ENCODE peak calls at places on chromosomes 7 and 10, in nine cellular contexts. One of them, this sample, is unnamed.

GRCh38 chr10:38146579-38147333 is 52.6 kb downstream of the ZNF37A start:
- DNase-seq in naive thymus-derived CD8-positive, alpha-beta T cell: no peak
- DNase-seq in GM04503: no peak
- DNase-seq in neuronal stem cell: no peak
- DNase-seq in nucleus accumbens: no peak
- DNase-seq in Panc1: no peak
- DNase-seq in stimulated activated CD4-positive, alpha-beta T cell treated with anti-CD3 and anti-CD28 coated beads, Interleukin-2, amount 100 ng/mL, for 4 hours: no peak
- DNase-seq in iPS DF 6.9: no peak
- DNase-seq in activated T-cell treated with anti-CD3 and anti-CD28 coated beads, Interleukin-2, amount 50 U/mL, for 72 hours: no peak
- DNase-seq in this sample: no peak

GRCh38 chr10:18293536-18294510 is 153.6 kb downstream of the CACNB2 start:
- DNase-seq in neuronal stem cell: no peak
- DNase-seq in stimulated activated CD4-positive, alpha-beta T cell treated with anti-CD3 and anti-CD28 coated beads, Interleukin-2, amount 100 ng/mL, for 4 hours: no peak
- DNase-seq in nucleus accumbens: no peak
- DNase-seq in naive thymus-derived CD8-positive, alpha-beta T cell: no peak
- DNase-seq in iPS DF 6.9: no peak
- DNase-seq in activated T-cell treated with anti-CD3 and anti-CD28 coated beads, Interleukin-2, amount 50 U/mL, for 72 hours: no peak
- DNase-seq in Panc1: no peak
- DNase-seq in GM04503: no peak
- DNase-seq in this sample: no peak

GRCh38 chr10:102115775-102116174 is 4.4 kb downstream of the LDB1 start:
- DNase-seq in stimulated activated CD4-positive, alpha-beta T cell treated with anti-CD3 and anti-CD28 coated beads, Interleukin-2, amount 100 ng/mL, for 4 hours: no peak
- DNase-seq in iPS DF 6.9: no peak
- DNase-seq in naive thymus-derived CD8-positive, alpha-beta T cell: no peak
- DNase-seq in Panc1: no peak
- DNase-seq in activated T-cell treated with anti-CD3 and anti-CD28 coated beads, Interleukin-2, amount 50 U/mL, for 72 hours: no peak
- DNase-seq in GM04503: no peak
- DNase-seq in neuronal stem cell: no peak
- DNase-seq in nucleus accumbens: no peak
- DNase-seq in this sample: no peak

GRCh38 chr10:77501152-77501845 is 136.3 kb downstream of the KCNMA1 start:
- DNase-seq in Panc1: peak
- DNase-seq in iPS DF 6.9: no peak
- DNase-seq in neuronal stem cell: no peak
- DNase-seq in GM04503: peak
- DNase-seq in stimulated activated CD4-positive, alpha-beta T cell treated with anti-CD3 and anti-CD28 coated beads, Interleukin-2, amount 100 ng/mL, for 4 hours: no peak
- DNase-seq in nucleus accumbens: peak
- DNase-seq in naive thymus-derived CD8-positive, alpha-beta T cell: no peak
- DNase-seq in activated T-cell treated with anti-CD3 and anti-CD28 coated beads, Interleukin-2, amount 50 U/mL, for 72 hours: peak
- DNase-seq in this sample: no peak

GRCh38 chr10:70921285-70921684 is 32.9 kb upstream of the PCBD1 start:
- DNase-seq in iPS DF 6.9: no peak
- DNase-seq in GM04503: no peak
- DNase-seq in neuronal stem cell: no peak
- DNase-seq in activated T-cell treated with anti-CD3 and anti-CD28 coated beads, Interleukin-2, amount 50 U/mL, for 72 hours: no peak
- DNase-seq in stimulated activated CD4-positive, alpha-beta T cell treated with anti-CD3 and anti-CD28 coated beads, Interleukin-2, amount 100 ng/mL, for 4 hours: no peak
- DNase-seq in Panc1: no peak
- DNase-seq in nucleus accumbens: no peak
- DNase-seq in naive thymus-derived CD8-positive, alpha-beta T cell: no peak
- DNase-seq in this sample: no peak

GRCh38 chr10:48608279-48608681 is 3.4 kb upstream of the ARHGAP22 start:
- DNase-seq in nucleus accumbens: no peak
- DNase-seq in activated T-cell treated with anti-CD3 and anti-CD28 coated beads, Interleukin-2, amount 50 U/mL, for 72 hours: peak
- DNase-seq in iPS DF 6.9: peak
- DNase-seq in naive thymus-derived CD8-positive, alpha-beta T cell: peak
- DNase-seq in stimulated activated CD4-positive, alpha-beta T cell treated with anti-CD3 and anti-CD28 coated beads, Interleukin-2, amount 100 ng/mL, for 4 hours: peak
- DNase-seq in neuronal stem cell: no peak
- DNase-seq in Panc1: peak
- DNase-seq in GM04503: no peak
- DNase-seq in this sample: no peak

GRCh38 chr10:79454259-79454658 is 8.8 kb upstream of the ZCCHC24 start:
- DNase-seq in nucleus accumbens: no peak
- DNase-seq in Panc1: no peak
- DNase-seq in GM04503: peak
- DNase-seq in activated T-cell treated with anti-CD3 and anti-CD28 coated beads, Interleukin-2, amount 50 U/mL, for 72 hours: no peak
- DNase-seq in stimulated activated CD4-positive, alpha-beta T cell treated with anti-CD3 and anti-CD28 coated beads, Interleukin-2, amount 100 ng/mL, for 4 hours: no peak
- DNase-seq in iPS DF 6.9: no peak
- DNase-seq in neuronal stem cell: no peak
- DNase-seq in naive thymus-derived CD8-positive, alpha-beta T cell: no peak
- DNase-seq in this sample: no peak

GRCh38 chr10:96860631-96861277 is 28.7 kb downstream of the LCOR start:
- DNase-seq in naive thymus-derived CD8-positive, alpha-beta T cell: no peak
- DNase-seq in neuronal stem cell: no peak
- DNase-seq in Panc1: no peak
- DNase-seq in nucleus accumbens: no peak
- DNase-seq in iPS DF 6.9: no peak
- DNase-seq in stimulated activated CD4-positive, alpha-beta T cell treated with anti-CD3 and anti-CD28 coated beads, Interleukin-2, amount 100 ng/mL, for 4 hours: no peak
- DNase-seq in GM04503: no peak
- DNase-seq in activated T-cell treated with anti-CD3 and anti-CD28 coated beads, Interleukin-2, amount 50 U/mL, for 72 hours: no peak
- DNase-seq in this sample: no peak

GRCh38 chr10:79001082-79001885 is 67.5 kb upstream of the ZMIZ1 start:
- DNase-seq in nucleus accumbens: no peak
- DNase-seq in stimulated activated CD4-positive, alpha-beta T cell treated with anti-CD3 and anti-CD28 coated beads, Interleukin-2, amount 100 ng/mL, for 4 hours: no peak
- DNase-seq in neuronal stem cell: no peak
- DNase-seq in Panc1: no peak
- DNase-seq in iPS DF 6.9: no peak
- DNase-seq in naive thymus-derived CD8-positive, alpha-beta T cell: no peak
- DNase-seq in activated T-cell treated with anti-CD3 and anti-CD28 coated beads, Interleukin-2, amount 50 U/mL, for 72 hours: no peak
- DNase-seq in GM04503: no peak
- DNase-seq in this sample: no peak

GRCh38 chr7:46784746-46785145 is 797.2 kb downstream of the TNS3 start:
- DNase-seq in GM04503: no peak
- DNase-seq in nucleus accumbens: no peak
- DNase-seq in stimulated activated CD4-positive, alpha-beta T cell treated with anti-CD3 and anti-CD28 coated beads, Interleukin-2, amount 100 ng/mL, for 4 hours: no peak
- DNase-seq in activated T-cell treated with anti-CD3 and anti-CD28 coated beads, Interleukin-2, amount 50 U/mL, for 72 hours: no peak
- DNase-seq in Panc1: peak
- DNase-seq in iPS DF 6.9: no peak
- DNase-seq in naive thymus-derived CD8-positive, alpha-beta T cell: no peak
- DNase-seq in neuronal stem cell: no peak
- DNase-seq in this sample: no peak

GRCh38 chr7:47539398-47540052 is 42.4 kb downstream of the TNS3 start:
- DNase-seq in naive thymus-derived CD8-positive, alpha-beta T cell: no peak
- DNase-seq in nucleus accumbens: no peak
- DNase-seq in neuronal stem cell: no peak
- DNase-seq in activated T-cell treated with anti-CD3 and anti-CD28 coated beads, Interleukin-2, amount 50 U/mL, for 72 hours: no peak
- DNase-seq in stimulated activated CD4-positive, alpha-beta T cell treated with anti-CD3 and anti-CD28 coated beads, Interleukin-2, amount 100 ng/mL, for 4 hours: no peak
- DNase-seq in GM04503: no peak
- DNase-seq in Panc1: no peak
- DNase-seq in iPS DF 6.9: no peak
- DNase-seq in this sample: peak

GRCh38 chr10:11975795-11976194 is 66.8 kb downstream of the UPF2 start:
- DNase-seq in activated T-cell treated with anti-CD3 and anti-CD28 coated beads, Interleukin-2, amount 50 U/mL, for 72 hours: no peak
- DNase-seq in nucleus accumbens: no peak
- DNase-seq in neuronal stem cell: no peak
- DNase-seq in naive thymus-derived CD8-positive, alpha-beta T cell: no peak
- DNase-seq in GM04503: no peak
- DNase-seq in stimulated activated CD4-positive, alpha-beta T cell treated with anti-CD3 and anti-CD28 coated beads, Interleukin-2, amount 100 ng/mL, for 4 hours: no peak
- DNase-seq in iPS DF 6.9: no peak
- DNase-seq in Panc1: no peak
- DNase-seq in this sample: no peak

GRCh38 chr7:148105853-148106252 is 484.7 kb upstream of the C7orf33 start:
- DNase-seq in stimulated activated CD4-positive, alpha-beta T cell treated with anti-CD3 and anti-CD28 coated beads, Interleukin-2, amount 100 ng/mL, for 4 hours: no peak
- DNase-seq in neuronal stem cell: no peak
- DNase-seq in nucleus accumbens: no peak
- DNase-seq in activated T-cell treated with anti-CD3 and anti-CD28 coated beads, Interleukin-2, amount 50 U/mL, for 72 hours: no peak
- DNase-seq in Panc1: no peak
- DNase-seq in iPS DF 6.9: no peak
- DNase-seq in naive thymus-derived CD8-positive, alpha-beta T cell: no peak
- DNase-seq in GM04503: no peak
- DNase-seq in this sample: no peak

GRCh38 chr10:132162021-132162531 is 24.7 kb upstream of the DPYSL4 start:
- DNase-seq in Panc1: no peak
- DNase-seq in naive thymus-derived CD8-positive, alpha-beta T cell: peak
- DNase-seq in activated T-cell treated with anti-CD3 and anti-CD28 coated beads, Interleukin-2, amount 50 U/mL, for 72 hours: peak
- DNase-seq in iPS DF 6.9: no peak
- DNase-seq in GM04503: no peak
- DNase-seq in nucleus accumbens: no peak
- DNase-seq in neuronal stem cell: no peak
- DNase-seq in stimulated activated CD4-positive, alpha-beta T cell treated with anti-CD3 and anti-CD28 coated beads, Interleukin-2, amount 100 ng/mL, for 4 hours: no peak
- DNase-seq in this sample: peak

GRCh38 chr10:13829790-13830189 is 243.0 kb downstream of the PRPF18 start:
- DNase-seq in stimulated activated CD4-positive, alpha-beta T cell treated with anti-CD3 and anti-CD28 coated beads, Interleukin-2, amount 100 ng/mL, for 4 hours: no peak
- DNase-seq in naive thymus-derived CD8-positive, alpha-beta T cell: no peak
- DNase-seq in iPS DF 6.9: no peak
- DNase-seq in Panc1: no peak
- DNase-seq in activated T-cell treated with anti-CD3 and anti-CD28 coated beads, Interleukin-2, amount 50 U/mL, for 72 hours: no peak
- DNase-seq in GM04503: no peak
- DNase-seq in nucleus accumbens: no peak
- DNase-seq in neuronal stem cell: no peak
- DNase-seq in this sample: no peak

GRCh38 chr10:103584216-103585010 is 90.9 kb downstream of the NEURL1 start:
- DNase-seq in activated T-cell treated with anti-CD3 and anti-CD28 coated beads, Interleukin-2, amount 50 U/mL, for 72 hours: peak
- DNase-seq in neuronal stem cell: no peak
- DNase-seq in iPS DF 6.9: no peak
- DNase-seq in stimulated activated CD4-positive, alpha-beta T cell treated with anti-CD3 and anti-CD28 coated beads, Interleukin-2, amount 100 ng/mL, for 4 hours: peak
- DNase-seq in naive thymus-derived CD8-positive, alpha-beta T cell: peak
- DNase-seq in GM04503: no peak
- DNase-seq in nucleus accumbens: no peak
- DNase-seq in Panc1: no peak
- DNase-seq in this sample: no peak

GRCh38 chr7:134464496-134464895 is 5.6 kb upstream of the AKR1B1 start:
- DNase-seq in activated T-cell treated with anti-CD3 and anti-CD28 coated beads, Interleukin-2, amount 50 U/mL, for 72 hours: no peak
- DNase-seq in stimulated activated CD4-positive, alpha-beta T cell treated with anti-CD3 and anti-CD28 coated beads, Interleukin-2, amount 100 ng/mL, for 4 hours: no peak
- DNase-seq in nucleus accumbens: no peak
- DNase-seq in GM04503: no peak
- DNase-seq in naive thymus-derived CD8-positive, alpha-beta T cell: no peak
- DNase-seq in Panc1: no peak
- DNase-seq in neuronal stem cell: no peak
- DNase-seq in iPS DF 6.9: no peak
- DNase-seq in this sample: no peak

GRCh38 chr7:134355004-134355525 is 38.3 kb upstream of the SLC35B4 start:
- DNase-seq in stimulated activated CD4-positive, alpha-beta T cell treated with anti-CD3 and anti-CD28 coated beads, Interleukin-2, amount 100 ng/mL, for 4 hours: no peak
- DNase-seq in iPS DF 6.9: no peak
- DNase-seq in Panc1: no peak
- DNase-seq in activated T-cell treated with anti-CD3 and anti-CD28 coated beads, Interleukin-2, amount 50 U/mL, for 72 hours: no peak
- DNase-seq in nucleus accumbens: no peak
- DNase-seq in neuronal stem cell: no peak
- DNase-seq in naive thymus-derived CD8-positive, alpha-beta T cell: no peak
- DNase-seq in GM04503: no peak
- DNase-seq in this sample: no peak

GRCh38 chr7:99006739-99007424 is 128.6 kb downstream of the TRRAP start:
- DNase-seq in Panc1: no peak
- DNase-seq in iPS DF 6.9: no peak
- DNase-seq in neuronal stem cell: no peak
- DNase-seq in GM04503: no peak
- DNase-seq in activated T-cell treated with anti-CD3 and anti-CD28 coated beads, Interleukin-2, amount 50 U/mL, for 72 hours: no peak
- DNase-seq in stimulated activated CD4-positive, alpha-beta T cell treated with anti-CD3 and anti-CD28 coated beads, Interleukin-2, amount 100 ng/mL, for 4 hours: no peak
- DNase-seq in nucleus accumbens: no peak
- DNase-seq in naive thymus-derived CD8-positive, alpha-beta T cell: no peak
- DNase-seq in this sample: no peak

This sample was measured in dorsolateral prefrontal cortex.